ENCODE peak calls at places on chromosomes 4 and X, in five cellular contexts. P is activated T-helper 1 cell treated with anti-CD3 and anti-CD28 coated beads, Interleukin-12 subunit alpha, Interleukin-12 subunit beta, Interleukin-2, Interleukin-4 antibody, amounts not matched to agents 30 ng/mL and 10 ng/mL and 1 ng/mL, durations not matched to agents 14 hours and 24 hours and 36 hours; J is activated naive CD4-positive, alpha-beta T cell; S is bronchial epithelial cell; L is NCI-H460. O is an unnamed sample.

GRCh38 chr4:150583287-150584197 is 1.6 kb downstream of the MAB21L2 start:
- DNase-seq in P (no peak), J (no peak), S (no peak), L (no peak), O (peak; percentile 62)

GRCh38 chr4:61891953-61892352 is 691.8 kb downstream of the ADGRL3 start:
- DNase-seq in P (no peak), J (no peak), S (no peak), L (no peak), O (no peak)

GRCh38 chrX:120419465-120419864 is 49.6 kb downstream of the LAMP2 start:
- DNase-seq in P (no peak), J (no peak), S (no peak), L (no peak), O (no peak)

GRCh38 chrX:134733595-134733994 is 75.3 kb upstream of the PLAC1 start:
- DNase-seq in P (no peak), J (no peak), S (no peak), L (no peak), O (no peak)

GRCh38 chrX:151860827-151861226 is 51.9 kb upstream of the MAGEA4 start:
- DNase-seq in P (no peak), J (no peak), S (no peak), L (no peak), O (no peak)

GRCh38 chrX:46381630-46382029 is 163.6 kb downstream of the ZNF674 start:
- DNase-seq in P (peak; percentile 0), J (no peak), S (peak; percentile 33), L (peak; percentile 12), O (no peak)

GRCh38 chr4:125244848-125245450 is 69.8 kb upstream of the FAT4 start:
- DNase-seq in P (no peak), J (no peak), S (peak; percentile 44), L (no peak), O (no peak)

GRCh38 chr4:20520901-20521300 is 179.4 kb upstream of the PACRGL start:
- DNase-seq in P (no peak), J (no peak), S (peak; percentile 82), L (no peak), O (no peak)

GRCh38 chrX:9890541-9891200 is 76.5 kb upstream of the CLDN34 start:
- DNase-seq in P (no peak), J (no peak), S (no peak), L (no peak), O (no peak)

GRCh38 chrX:49163555-49164419 is 1.2 kb downstream of the MAGIX start:
- DNase-seq in P (peak; percentile 77), J (peak; percentile 30), S (peak; percentile 57), L (peak; percentile 86), O (peak; percentile 80)

O was measured in mesothelial cell of epicardium.